ENCODE peak calls at places on chromosomes 4 and X, in nine cellular contexts. F is SK-N-SH, S is transverse colon, M is GM23338, R is suprapubic skin, U is endothelial cell of umbilical vein, B is vagina, G is HCT116, J is sigmoid colon. A is an unnamed sample.

GRCh38 chr4:83661359-83661758 is 125.5 kb downstream of the GPAT3 start:
- DNase-seq in J (no peak), G (no peak), R (no peak), F (no peak), M (no peak), B (no peak), S (no peak), U (no peak), A (no peak)

GRCh38 chr4:3851211-3851610 is 85.0 kb downstream of the ADRA2C start:
- DNase-seq in M (peak; percentile 64), G (no peak), F (no peak), R (no peak), J (no peak), S (no peak), B (no peak), U (no peak), A (no peak)

GRCh38 chr4:176309046-176309445 is 10.7 kb upstream of the SPCS3 start:
- DNase-seq in U (no peak), J (no peak), B (no peak), R (no peak), F (no peak), G (no peak), S (peak; percentile 39), M (no peak), A (no peak)

GRCh38 chr4:3475713-3476260 is 12.7 kb downstream of the DOK7 start:
- DNase-seq in U (no peak), J (no peak), G (no peak), F (no peak), M (no peak), B (no peak), S (no peak), R (no peak), A (no peak)

GRCh38 chr4:10082459-10083272 is 33.9 kb downstream of the WDR1 start:
- DNase-seq in J (peak; percentile 55), F (no peak), S (peak; percentile 3), G (no peak), B (no peak), U (no peak), M (no peak), R (peak; percentile 54), A (peak; percentile 17)

GRCh38 chrX:7435822-7436221 is 287.9 kb upstream of the PUDP start:
- DNase-seq in S (no peak), R (no peak), G (no peak), F (no peak), B (no peak), U (no peak), J (no peak), M (no peak), A (no peak)

GRCh38 chr4:186627226-186627865 is 72.0 kb upstream of the MTNR1A start:
- DNase-seq in U (no peak), S (no peak), M (peak; percentile 23), F (no peak), G (no peak), R (no peak), B (no peak), J (no peak), A (no peak)

GRCh38 chr4:13536607-13537006 is 7.7 kb downstream of the NKX3-2 start:
- DNase-seq in J (no peak), G (no peak), B (no peak), U (no peak), M (no peak), R (no peak), S (no peak), F (peak; percentile 11), A (no peak)

GRCh38 chrX:117973175-117974075 is 143.2 kb downstream of the KLHL13 start:
- DNase-seq in B (no peak), F (peak; percentile 30), G (no peak), M (no peak), J (no peak), R (no peak), S (no peak), U (no peak), A (no peak)

GRCh38 chrX:39605183-39605582 is 492.6 kb downstream of the BCOR start:
- DNase-seq in S (no peak), G (no peak), R (no peak), F (peak; percentile 43), J (no peak), U (no peak), B (no peak), M (no peak), A (no peak)

GRCh38 chr4:39050590-39050989 is 11.4 kb upstream of the KLHL5 start:
- DNase-seq in G (no peak), S (no peak), J (no peak), U (no peak), B (no peak), F (no peak), R (no peak), M (no peak), A (no peak)

GRCh38 chr4:38673109-38673978 is 9.3 kb downstream of the KLF3 start:
- DNase-seq in M (peak; percentile 62), U (peak; percentile 30), F (peak; percentile 21), G (peak; percentile 56), S (peak; percentile 93), J (no peak), R (peak; percentile 84), B (no peak), A (peak; percentile 21)

GRCh38 chr4:183177001-183177400 is 77.9 kb downstream of the WWC2 start:
- DNase-seq in R (no peak), U (no peak), B (no peak), G (no peak), J (no peak), M (no peak), S (no peak), F (no peak), A (no peak)

GRCh38 chr4:100391913-100392312 is 125.9 kb downstream of the EMCN start:
- DNase-seq in R (no peak), G (no peak), F (no peak), M (no peak), U (no peak), B (no peak), S (no peak), J (no peak), A (no peak)

GRCh38 chr4:147312376-147313046 is 168.4 kb upstream of the EDNRA start:
- DNase-seq in J (no peak), B (no peak), F (no peak), R (no peak), S (no peak), G (no peak), U (no peak), M (peak; percentile 2), A (no peak)

GRCh38 chr4:532588-533317 is 33.7 kb downstream of the PIGG start:
- DNase-seq in B (no peak), U (no peak), F (peak; percentile 78), R (no peak), G (no peak), J (no peak), M (peak; percentile 34), S (no peak), A (no peak)

GRCh38 chr4:48329976-48330375 is 11.4 kb upstream of the SLAIN2 start:
- DNase-seq in U (peak; percentile 62), G (no peak), F (no peak), R (no peak), J (no peak), S (no peak), B (no peak), M (no peak), A (no peak)

GRCh38 chr4:48333587-48333986 is 7.7 kb upstream of the SLAIN2 start:
- DNase-seq in G (no peak), S (no peak), M (no peak), R (no peak), J (no peak), F (no peak), U (no peak), B (no peak), A (no peak)

GRCh38 chr4:48332661-48333060 is 8.7 kb upstream of the SLAIN2 start:
- DNase-seq in G (no peak), J (no peak), M (no peak), R (no peak), U (no peak), F (no peak), B (no peak), S (no peak), A (no peak)

GRCh38 chr4:48331577-48332340 is 9.6 kb upstream of the SLAIN2 start:
- DNase-seq in R (no peak), M (no peak), B (no peak), G (no peak), F (no peak), J (no peak), U (no peak), S (no peak), A (no peak)

GRCh38 chr4:48329193-48329592 is 12.1 kb upstream of the SLAIN2 start:
- DNase-seq in M (no peak), S (no peak), R (no peak), F (no peak), U (no peak), J (no peak), B (no peak), G (no peak), A (no peak)
- TF ChIP-seq POLR2AphosphoS5 in M (no peak), S (no peak), R (no peak), F (no peak), U (no peak), J (no peak), B (no peak), G (no peak), A (no peak)

DNA sequence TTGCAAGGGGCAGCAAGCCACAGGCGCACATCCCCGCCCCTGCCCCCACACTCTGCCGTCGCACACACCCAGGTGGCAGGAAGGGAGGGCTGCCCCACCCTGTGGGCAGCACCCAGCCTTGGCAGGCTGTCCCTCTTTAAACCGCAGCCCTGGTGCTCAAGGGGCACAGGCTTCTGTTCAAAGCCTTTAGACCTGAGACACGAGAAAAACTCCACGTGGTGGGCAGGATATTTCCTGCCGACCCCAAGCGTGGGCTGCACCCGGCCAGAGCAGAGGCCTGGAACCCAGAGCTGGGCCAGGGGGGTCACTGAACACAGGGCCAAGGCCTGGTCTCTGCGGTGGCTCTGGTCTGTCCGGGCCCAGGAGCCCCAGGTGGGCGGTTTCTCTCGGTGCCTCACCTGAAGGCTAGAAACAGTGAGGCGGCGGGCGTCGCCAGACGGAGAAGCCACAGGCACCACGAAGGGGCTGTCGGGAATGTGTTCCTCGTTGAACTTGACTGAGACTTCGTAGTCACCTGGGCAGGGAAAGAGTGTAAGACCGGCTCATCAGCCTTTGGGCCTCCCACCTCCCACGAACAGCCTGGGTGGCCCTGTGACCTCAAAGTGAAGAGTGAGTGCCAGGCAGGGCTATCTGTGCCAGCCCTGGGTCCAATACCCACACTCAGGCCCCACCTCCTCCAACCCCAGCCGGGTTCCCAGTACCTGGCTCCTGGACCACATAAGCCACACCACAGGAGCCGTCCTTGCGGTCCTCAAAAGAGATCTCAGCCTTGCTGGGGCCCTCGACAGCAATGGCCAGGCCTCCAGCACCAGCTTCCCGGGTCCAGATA is 23.0 kb downstream of the FLNA start:
- DNase-seq in M (no peak), F (no peak), U (no peak), B (no peak), J (no peak), S (peak; percentile 71), R (no peak), G (no peak), A (peak; percentile 65)
- H3K36me3 ChIP-seq in M (peaks cover 14% of the 10 kb centered on the region), F (peaks cover 6% of the 10 kb centered on the region), U (peaks cover 5% of the 10 kb centered on the region), B (peaks cover 57% of the 10 kb centered on the region), J (peaks cover 46% of the 10 kb centered on the region), S (no peaks in the 10 kb centered on the region), R (peaks cover 80% of the 10 kb centered on the region), G (peaks cover 6% of the 10 kb centered on the region), A (peaks cover 45% of the 10 kb centered on the region)

GRCh38 chr4:142405021-142405991 is 440.8 kb downstream of the INPP4B start:
- DNase-seq in M (peak; percentile 19), B (no peak), U (peak; percentile 75), G (no peak), S (peak; percentile 33), R (peak; percentile 60), J (peak; percentile 72), F (no peak), A (no peak)
- TF ChIP-seq POLR2AphosphoS5 in M (no peak), B (peak; percentile 58), U (no peak), G (peak; percentile 77), S (no peak), R (no peak), J (no peak), F (no peak), A (no peak)

GRCh38 chrX:1488141-1488540 is 35.4 kb upstream of the ASMTL start:
- DNase-seq in R (no peak), B (no peak), J (peak; percentile 21), U (no peak), S (no peak), G (no peak), M (no peak), F (no peak), A (no peak)
- H3K36me3 ChIP-seq in R (no peaks in the 10 kb centered on the region), B (no peaks in the 10 kb centered on the region), J (no peaks in the 10 kb centered on the region), U (no peaks in the 10 kb centered on the region), S (no peaks in the 10 kb centered on the region), G (no peaks in the 10 kb centered on the region), M (no peaks in the 10 kb centered on the region), F (no peaks in the 10 kb centered on the region), A (no peaks in the 10 kb centered on the region)